ENCODE peak calls at places on chromosomes 1 and 21, in eight cellular contexts. G is HepG2, U is HCT116, O is A549, X is H1, F is K562, C is endothelial cell of umbilical vein, M is GM12878. T is an unnamed sample.
A peak's percentile ranks its signal among the peaks of the same experiment; 100 is the strongest.

GRCh38 chr1:180646547-180646946 is 14.7 kb downstream of the XPR1 start:
- DNase-seq in C (no peak), O (no peak), U (no peak), G (no peak), F (no peak), X (no peak), M (peak; percentile 32), T (no peak)

GRCh38 chr1:167328762-167329483 is 108.2 kb downstream of the POU2F1 start:
- DNase-seq in O (no peak), C (no peak), U (no peak), G (no peak), M (peak; percentile 84), F (no peak), X (no peak), T (peak; percentile 74)

GRCh38 chr1:86018311-86018923 is 138.2 kb downstream of the COL24A1 start:
- DNase-seq in M (no peak), X (peak; percentile 45), U (peak; percentile 12), F (peak; percentile 19), O (peak; percentile 20), C (peak; percentile 59), G (peak; percentile 10), T (peak; percentile 36)

GRCh38 chr1:9146156-9146555 is 17.3 kb upstream of the GPR157 start:
- DNase-seq in X (no peak), U (no peak), O (no peak), M (no peak), C (no peak), G (no peak), F (no peak), T (no peak)

GRCh38 chr21:45326834-45327457 is 39.3 kb upstream of the POFUT2 start:
- DNase-seq in G (no peak), O (no peak), M (no peak), X (no peak), U (no peak), C (no peak), F (no peak), T (no peak)

GRCh38 chr1:245698860-245699259 is 544.1 kb downstream of the KIF26B start:
- DNase-seq in U (no peak), G (no peak), C (no peak), X (no peak), F (no peak), O (no peak), M (no peak), T (peak; percentile 78)

GRCh38 chr1:170032531-170033295 is 41.8 kb downstream of the KIFAP3 start:
- DNase-seq in X (no peak), O (no peak), G (no peak), M (no peak), C (no peak), F (no peak), U (no peak), T (no peak)

GRCh38 chr1:203129501-203130231 is 2.1 kb downstream of the ADORA1 start:
- DNase-seq in M (no peak), G (no peak), C (no peak), U (no peak), X (peak; percentile 34), F (no peak), O (no peak), T (no peak)

GRCh38 chr1:49351744-49352143 is 575.1 kb upstream of the BEND5 start:
- DNase-seq in X (no peak), F (no peak), M (no peak), C (no peak), O (no peak), G (no peak), U (no peak), T (peak; percentile 3)

GRCh38 chr1:27356628-27357280 is 10.0 kb downstream of the MAP3K6 start:
- DNase-seq in M (no peak), O (no peak), F (peak; percentile 55), U (no peak), G (no peak), X (no peak), C (no peak), T (no peak)

GRCh38 chr1:159056069-159056698 is 20.4 kb downstream of the AIM2 start:
- DNase-seq in O (no peak), U (no peak), F (no peak), X (peak; percentile 54), C (no peak), G (no peak), M (no peak), T (peak; percentile 19)

GRCh38 chr1:83029050-83029449 is 969.9 kb downstream of the TTLL7 start:
- DNase-seq in U (no peak), G (no peak), F (no peak), M (no peak), X (no peak), C (no peak), O (no peak), T (no peak)

GRCh38 chr1:7485086-7485780 is 285.9 kb upstream of the VAMP3 start:
- DNase-seq in U (no peak), G (no peak), F (no peak), C (no peak), M (no peak), X (no peak), O (no peak), T (no peak)

GRCh38 chr1:106700151-106700550 is 356.3 kb upstream of the PRMT6 start:
- DNase-seq in C (no peak), U (no peak), M (no peak), F (no peak), X (no peak), O (no peak), G (no peak), T (no peak)

GRCh38 chr1:27296773-27297214 is 25.2 kb upstream of the TMEM222 start:
- DNase-seq in F (peak; percentile 77), C (peak; percentile 32), O (peak; percentile 37), U (peak; percentile 22), M (no peak), X (peak; percentile 94), G (peak; percentile 31), T (peak; percentile 56)

GRCh38 chr1:216034506-216034905 is 388.7 kb downstream of the USH2A start:
- DNase-seq in F (no peak), U (no peak), M (no peak), G (no peak), X (no peak), O (no peak), C (no peak), T (peak; percentile 18)

GRCh38 chr1:204174958-204175357 is 8.8 kb upstream of the REN start:
- DNase-seq in U (no peak), M (no peak), C (no peak), X (no peak), F (no peak), O (no peak), G (no peak), T (no peak)

GRCh38 chr1:53138991-53139884 is 3.2 kb downstream of the SLC1A7 start:
- DNase-seq in O (no peak), C (no peak), X (no peak), F (no peak), G (no peak), U (no peak), M (no peak), T (no peak)

GRCh38 chr1:151255381-151255780 is 847 bp downstream of the PSMD4 start:
- DNase-seq in O (no peak), G (no peak), C (no peak), U (no peak), M (no peak), X (no peak), F (no peak), T (no peak)

GRCh38 chr21:42696026-42696380 is 42.6 kb downstream of the PDE9A start:
- DNase-seq in X (no peak), F (no peak), O (no peak), M (no peak), U (no peak), C (no peak), G (no peak), T (no peak)

GRCh38 chr1:206833741-206834140 is 31.7 kb upstream of the IL20 start:
- DNase-seq in G (no peak), M (no peak), X (peak; percentile 16), U (no peak), F (no peak), O (no peak), C (no peak), T (no peak)

GRCh38 chr1:234722267-234722704 is 112.3 kb upstream of the IRF2BP2 start:
- DNase-seq in C (no peak), M (no peak), X (no peak), O (no peak), F (no peak), U (no peak), G (no peak), T (peak; percentile 55)

GRCh38 chr1:25748531-25749205 is 51.3 kb upstream of the SELENON start:
- DNase-seq in X (no peak), M (no peak), U (no peak), O (no peak), F (no peak), G (no peak), C (no peak), T (no peak)

GRCh38 chr1:110477041-110477440 is 26.1 kb downstream of the PROK1 start:
- DNase-seq in O (peak; percentile 81), X (no peak), F (peak; percentile 42), C (peak; percentile 62), G (peak; percentile 13), M (no peak), U (peak; percentile 90), T (no peak)

GRCh38 chr21:30240661-30241060 is 24.8 kb upstream of the CLDN8 start:
- DNase-seq in G (no peak), O (no peak), U (no peak), F (no peak), M (no peak), X (no peak), C (no peak), T (no peak)
- TF ChIP-seq CTCF in G (no peak), O (no peak), U (no peak), F (no peak), M (no peak), X (no peak), C (no peak), T (no peak)

GRCh38 chr1:40476924-40477679 is at the start of gene ZFP69:
- DNase-seq in U (no peak), C (peak; percentile 52), M (no peak), G (peak; percentile 35), X (peak; percentile 84), F (peak; percentile 94), O (no peak), T (peak; percentile 89)
- TF ChIP-seq POLR2A in U (no peak), C (peak; percentile 72), M (peak; percentile 82), G (peak; percentile 20), X (peak; percentile 59), F (peak; percentile 70), O (no peak), T (peak; percentile 78)

DNA sequence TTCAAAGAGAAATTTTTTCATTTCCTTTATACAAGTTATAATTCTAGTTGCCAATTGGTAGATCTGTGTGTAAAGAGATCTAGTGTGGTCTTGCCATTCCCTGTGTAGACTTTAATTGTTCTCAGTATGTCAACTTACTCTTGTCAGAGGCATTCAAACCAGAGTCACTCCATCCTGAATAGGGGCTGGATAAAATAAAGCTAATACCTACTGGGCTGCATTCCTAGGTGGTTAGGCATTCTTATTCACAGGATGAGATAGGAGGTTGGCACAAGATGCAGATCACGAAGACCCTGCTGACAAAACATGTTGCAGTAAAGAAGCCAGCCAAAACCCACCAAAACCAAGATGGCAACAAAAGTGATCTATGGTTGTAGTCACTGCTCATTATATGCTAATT is 73.8 kb upstream of the ADAMTS5 start:
- DNase-seq in F (no peak), G (no peak), M (no peak), C (no peak), X (no peak), O (no peak), U (no peak), T (no peak)
- TF ChIP-seq MAX in F (no peak), G (no peak), M (no peak), C (no peak), X (no peak), O (no peak), U (no peak), T (no peak)

GRCh38 chr1:228109073-228109961 is at the start of gene MRPL55:
- DNase-seq in C (peak; percentile 98), G (peak; percentile 92), U (peak; percentile 91), X (peak; percentile 100), O (peak; percentile 96), F (peak; percentile 97), M (peak; percentile 93), T (peak; percentile 95)
- TF ChIP-seq CTCF in C (no peak), G (peak; percentile 57), U (no peak), X (no peak), O (peak; percentile 12), F (no peak), M (peak; percentile 8), T (no peak)

T was measured in NB4.